ENCODE peak calls at places on chromosome 14, in ten cellular contexts. M is CD8-positive, alpha-beta T cell; F is PC-3; B is astrocyte of the spinal cord; W is mucosa of descending colon; Y is ascending aorta; D is type B pancreatic cell; K is AG09309; O is body of pancreas; L is lung. N is an unnamed sample.

GRCh38 chr14:89563503-89563902 is 146.5 kb upstream of the FOXN3 start:
- DNase-seq in B (no peak), M (no peak), L (no peak), Y (no peak), W (no peak), F (no peak), O (no peak), K (no peak), D (no peak), N (no peak)

GRCh38 chr14:50658203-50658602 is 9.9 kb downstream of the SAV1 start:
- DNase-seq in O (peak; percentile 57), F (peak; percentile 38), W (no peak), Y (no peak), D (no peak), K (no peak), M (no peak), L (no peak), B (peak; percentile 72), N (no peak)

GRCh38 chr14:40682131-40682913 is 924.4 kb upstream of the LRFN5 start:
- DNase-seq in M (no peak), B (no peak), O (no peak), Y (no peak), L (no peak), D (no peak), W (no peak), F (peak; percentile 32), K (no peak), N (no peak)

GRCh38 chr14:90545431-90545830 is 148.6 kb downstream of the CALM1 start:
- DNase-seq in F (no peak), B (no peak), M (no peak), L (no peak), K (no peak), Y (no peak), O (no peak), W (no peak), D (no peak), N (no peak)

GRCh38 chr14:103333754-103334643 is at the start of gene EIF5:
- DNase-seq in F (peak; percentile 98), M (peak; percentile 99), O (peak; percentile 100), D (peak; percentile 99), Y (peak; percentile 93), K (peak; percentile 93), W (peak; percentile 99), B (peak; percentile 99), L (peak; percentile 99), N (peak; percentile 73)

GRCh38 chr14:76753799-76754198 is 7.5 kb upstream of the VASH1 start:
- DNase-seq in Y (no peak), L (no peak), D (no peak), W (no peak), K (no peak), F (no peak), O (no peak), B (no peak), M (no peak), N (no peak)

GRCh38 chr14:78278464-78278863 is 108.3 kb downstream of the NRXN3 start:
- DNase-seq in K (no peak), L (no peak), F (no peak), W (no peak), D (no peak), M (no peak), B (no peak), O (peak; percentile 15), Y (no peak), N (no peak)

GRCh38 chr14:57848786-57849185 is 17.1 kb downstream of the SLC35F4 start:
- DNase-seq in Y (no peak), F (no peak), D (no peak), O (no peak), B (no peak), W (no peak), K (no peak), L (no peak), M (no peak), N (no peak)

DNA sequence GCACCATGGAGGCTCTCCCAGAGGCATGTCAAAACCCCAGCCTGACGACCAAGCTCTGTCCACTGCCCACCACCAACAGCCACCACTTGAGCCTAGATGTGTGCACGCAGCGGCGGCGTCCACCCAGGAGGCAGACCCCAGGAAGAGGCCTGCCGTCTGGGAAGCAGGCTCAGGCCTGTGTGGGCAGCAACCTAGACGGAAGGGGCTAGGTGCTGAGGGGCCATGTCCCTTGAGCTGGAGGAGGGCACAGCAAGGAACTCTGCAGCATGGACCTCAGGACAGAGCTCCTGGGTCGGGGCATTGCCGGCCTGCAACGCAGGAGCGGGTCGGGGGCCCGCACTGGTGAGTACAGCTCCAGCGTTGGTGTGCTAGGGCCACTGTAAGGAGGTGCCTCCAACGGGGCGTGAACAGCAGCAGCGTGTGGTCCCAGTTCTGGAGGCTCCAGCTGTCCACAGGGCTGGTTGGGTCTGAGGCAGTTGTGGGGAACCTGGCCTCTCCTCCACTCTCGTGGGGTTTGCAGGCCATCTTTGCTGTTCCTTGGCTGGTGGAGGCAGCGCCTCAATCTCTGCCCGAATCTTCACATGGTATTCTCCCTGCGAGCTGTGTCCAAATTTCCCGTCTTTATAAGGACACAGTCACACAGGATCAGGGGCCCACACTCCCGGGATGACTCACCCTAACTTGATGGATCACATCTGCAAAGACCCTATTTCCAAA is 20.5 kb downstream of the ZBTB42 start:
- DNase-seq in D (no peak), Y (no peak), W (no peak), B (no peak), L (no peak), M (no peak), F (no peak), K (no peak), O (no peak), N (no peak)
- TF ChIP-seq CTCF in D (no peak), Y (no peak), W (no peak), B (no peak), L (no peak), M (no peak), F (no peak), K (no peak), O (no peak), N (no peak)

GRCh38 chr14:74492413-74493342 is at the start of gene NPC2:
- DNase-seq in M (no peak), L (no peak), D (no peak), F (peak; percentile 19), B (peak; percentile 18), O (no peak), W (no peak), Y (no peak), K (no peak), N (no peak)

GRCh38 chr14:74495356-74495755 is 1.8 kb downstream of the ISCA2 start:
- DNase-seq in F (no peak), Y (no peak), D (no peak), B (no peak), K (no peak), L (no peak), O (no peak), W (no peak), M (no peak), N (no peak)

GRCh38 chr14:74491952-74492351 is 1.2 kb downstream of the NPC2 start:
- DNase-seq in B (peak; percentile 38), O (no peak), F (peak; percentile 60), L (no peak), Y (no peak), D (no peak), M (no peak), K (no peak), W (no peak), N (no peak)

GRCh38 chr14:74488788-74489397 is 4.2 kb downstream of the NPC2 start:
- DNase-seq in L (no peak), O (no peak), F (peak; percentile 93), K (no peak), M (no peak), W (no peak), Y (no peak), D (no peak), B (peak; percentile 62), N (no peak)

DNA sequence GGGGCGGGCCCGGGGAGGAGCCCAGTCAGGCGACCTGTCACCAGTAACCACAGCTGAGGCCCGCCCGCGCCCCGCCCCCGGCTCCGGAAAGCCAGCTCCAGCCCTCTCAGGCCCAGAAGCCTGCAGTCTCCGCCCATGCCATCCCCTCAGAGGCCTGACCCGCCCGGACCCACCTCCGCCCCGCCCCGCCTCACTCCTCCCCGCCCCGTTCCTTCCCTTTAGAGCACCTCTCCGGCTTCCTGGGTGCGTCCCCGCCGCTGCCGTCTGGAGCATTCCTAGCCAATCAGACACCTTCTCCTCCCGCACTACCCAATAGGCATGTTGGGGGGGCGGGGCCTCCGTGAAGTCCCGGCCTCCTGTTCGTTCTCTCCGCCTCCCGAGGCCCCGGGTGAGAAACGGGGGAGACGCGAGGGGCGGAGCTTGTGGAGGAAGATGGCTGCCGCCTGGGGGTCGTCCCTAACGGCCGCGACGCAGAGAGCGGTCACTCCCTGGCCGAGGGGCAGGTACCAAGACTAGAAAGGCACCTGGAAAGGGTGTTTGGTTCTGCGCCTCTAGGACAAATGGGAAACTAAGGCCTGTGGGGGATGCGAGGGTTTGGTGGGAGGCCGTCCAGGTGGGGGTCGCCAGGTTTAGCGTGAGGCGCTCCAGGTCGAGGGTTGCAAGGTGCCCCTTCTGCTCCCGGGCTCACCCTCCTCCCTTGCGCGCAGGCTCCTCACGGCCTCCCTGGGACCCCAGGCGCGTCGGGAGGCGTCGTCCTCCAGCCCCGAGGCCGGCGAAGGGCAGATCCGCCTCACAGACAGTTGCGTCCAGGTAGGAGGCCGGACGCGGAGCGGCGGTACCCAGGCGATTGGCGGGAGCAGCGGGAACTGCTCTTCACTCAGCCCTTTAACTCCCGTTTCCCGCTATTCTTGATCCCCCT is at the start of gene ISCA2:
- DNase-seq in M (peak; percentile 97), L (peak; percentile 100), W (peak; percentile 100), D (peak; percentile 99), F (peak; percentile 99), B (peak; percentile 100), O (peak; percentile 100), Y (peak; percentile 99), K (peak; percentile 96), N (peak; percentile 89)
- TF ChIP-seq CTCF in M (no peak), L (no peak), W (no peak), D (no peak), F (no peak), B (no peak), O (no peak), Y (no peak), K (no peak), N (no peak)

DNA sequence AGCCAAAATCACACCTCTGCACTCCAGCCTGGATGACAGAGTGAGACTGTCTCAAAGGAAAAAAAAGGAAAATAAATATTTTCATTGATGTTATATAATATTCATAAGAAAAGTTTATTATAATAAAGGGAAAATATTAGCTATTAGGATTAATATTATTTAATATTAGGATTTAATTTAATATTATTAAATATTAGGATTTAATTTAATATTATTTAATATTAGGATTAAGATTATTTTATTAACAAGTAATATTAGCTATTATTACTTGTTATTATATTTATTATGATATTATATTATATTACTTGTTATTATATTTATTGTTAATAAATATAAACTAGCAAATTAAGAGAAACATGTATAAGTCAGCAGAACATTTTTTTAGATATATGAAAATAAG is 518.1 kb downstream of the FSCB start:
- DNase-seq in W (no peak), O (no peak), D (no peak), B (no peak), L (no peak), K (no peak), M (no peak), Y (no peak), F (no peak), N (no peak)
- TF ChIP-seq CTCF in W (no peak), O (no peak), D (no peak), B (no peak), L (no peak), K (no peak), M (no peak), Y (no peak), F (no peak), N (no peak)

DNA sequence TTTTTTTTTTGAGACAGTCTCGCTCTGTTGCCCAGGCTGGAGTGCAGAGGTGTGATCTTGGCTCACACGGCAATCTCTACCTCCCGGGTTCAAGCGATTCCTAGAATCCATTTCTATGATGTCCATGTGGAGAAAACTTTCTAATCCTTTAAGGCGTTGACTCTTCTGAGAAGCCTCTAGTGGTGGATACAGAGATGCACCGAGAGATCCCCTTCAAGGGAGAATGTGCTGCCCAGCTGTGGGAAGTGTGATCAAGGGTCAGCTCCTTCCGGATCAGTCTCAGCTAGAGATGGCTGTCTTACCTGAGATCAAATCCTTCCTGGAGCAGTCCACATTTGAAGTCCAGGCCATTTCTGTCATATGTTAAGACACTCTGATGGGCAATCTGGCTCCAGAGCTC is 92.7 kb upstream of the HECTD1 start:
- DNase-seq in O (no peak), K (no peak), F (peak; percentile 36), L (no peak), Y (no peak), B (no peak), D (no peak), W (no peak), M (no peak), N (no peak)
- TF ChIP-seq CTCF in O (no peak), K (peak; percentile 18), F (peak; percentile 41), L (no peak), Y (no peak), B (no peak), D (no peak), W (no peak), M (no peak), N (no peak)

N was measured in D721Med.